ENCODE peak calls at places on chromosomes 2 and 18, in four cellular contexts. I, B, S and A are unnamed samples.

GRCh38 chr18:51196116-51196810 is 1.2 kb downstream of the MEX3C start:
- DNase-seq in S (peak; percentile 31), B (peak; percentile 42), I (peak; percentile 7), A (no peak)

GRCh38 chr18:46343940-46344372 is 239.8 kb downstream of the HAUS1 start:
- DNase-seq in B (peak; percentile 44), S (peak; percentile 31), I (no peak), A (peak; percentile 18)

GRCh38 chr18:57649536-57650495 is 28.2 kb upstream of the NARS1 start:
- DNase-seq in I (no peak), B (no peak), S (no peak), A (no peak)

GRCh38 chr2:202036601-202037037 is 3.0 kb downstream of the FZD7 start:
- DNase-seq in B (no peak), S (no peak), I (no peak), A (no peak)

GRCh38 chr2:194610297-194610696 is 1046.7 kb upstream of the SLC39A10 start:
- DNase-seq in I (no peak), B (no peak), S (no peak), A (no peak)

GRCh38 chr2:238655131-238655860 is 192.6 kb upstream of the TWIST2 start:
- DNase-seq in S (no peak), I (no peak), B (no peak), A (no peak)

GRCh38 chr2:119996148-119996547 is 16.7 kb upstream of the EPB41L5 start:
- DNase-seq in B (no peak), S (no peak), I (no peak), A (no peak)

GRCh38 chr2:226122067-226122466 is 677.6 kb downstream of the IRS1 start:
- DNase-seq in I (no peak), B (no peak), S (no peak), A (no peak)

GRCh38 chr2:178827739-178828487 is 20.7 kb upstream of the TTN start:
- DNase-seq in B (no peak), S (no peak), I (no peak), A (no peak)

GRCh38 chr18:28960146-28960545 is 783.2 kb upstream of the CDH2 start:
- DNase-seq in B (no peak), I (peak; percentile 25), S (no peak), A (no peak)

GRCh38 chr2:196331143-196331542 is 159.8 kb upstream of the STK17B start:
- DNase-seq in S (no peak), I (peak; percentile 84), B (peak; percentile 25), A (no peak)

GRCh38 chr18:74331404-74331803 is 15.8 kb downstream of the C18orf63 start:
- DNase-seq in S (no peak), B (no peak), I (peak; percentile 25), A (no peak)

GRCh38 chr2:165864353-165864752 is 70.3 kb upstream of the GALNT3 start:
- DNase-seq in S (no peak), I (no peak), B (no peak), A (no peak)

GRCh38 chr2:13481201-13481600 is 764.5 kb downstream of the TRIB2 start:
- DNase-seq in S (no peak), B (no peak), I (peak; percentile 70), A (no peak)

GRCh38 chr2:110807520-110807919 is 75.1 kb downstream of the ACOXL start:
- DNase-seq in B (no peak), S (no peak), I (no peak), A (no peak)